ENCODE peak calls at places on chromosomes 3 and 15, in eight cellular contexts. B, T, A, U, N, F, R and G are unnamed samples.

GRCh38 chr3:155418426-155418825 is 124.9 kb upstream of the STRIT1 start:
- DNase-seq in N (no peak), T (no peak), A (peak; percentile 30), B (no peak), R (no peak), U (no peak), F (peak; percentile 41), G (no peak)

GRCh38 chr15:33425149-33425548 is 114.4 kb downstream of the RYR3 start:
- DNase-seq in T (no peak), R (no peak), A (peak; percentile 50), U (peak; percentile 7), N (no peak), F (peak; percentile 33), B (peak; percentile 45), G (no peak)

GRCh38 chr3:99753268-99753975 is 64.2 kb upstream of the CMSS1 start:
- DNase-seq in F (peak; percentile 94), B (peak; percentile 74), U (peak; percentile 63), R (peak; percentile 31), T (peak; percentile 38), A (peak; percentile 81), N (no peak), G (peak; percentile 56)

GRCh38 chr3:42655331-42655888 is 1.9 kb downstream of the ZBTB47 start:
- DNase-seq in U (no peak), T (no peak), B (no peak), F (no peak), N (no peak), A (no peak), R (peak; percentile 52), G (no peak)

GRCh38 chr3:70090322-70090913 is 90.9 kb downstream of the SAMMSON start:
- DNase-seq in U (peak; percentile 16), A (peak; percentile 2), T (peak; percentile 5), N (no peak), B (no peak), F (peak; percentile 49), R (peak; percentile 20), G (no peak)

GRCh38 chr15:67533873-67534272 is 8.6 kb upstream of the MAP2K5 start:
- DNase-seq in N (no peak), B (no peak), A (no peak), F (no peak), U (no peak), R (no peak), T (no peak), G (no peak)

GRCh38 chr3:197490098-197490497 is 65.7 kb downstream of the BDH1 start:
- DNase-seq in N (peak; percentile 57), R (no peak), U (peak; percentile 83), F (peak; percentile 62), T (no peak), A (peak; percentile 89), B (peak; percentile 86), G (no peak)

GRCh38 chr3:16069149-16069922 is 105.1 kb upstream of the GALNT15 start:
- DNase-seq in F (peak; percentile 95), U (peak; percentile 82), N (no peak), R (no peak), B (peak; percentile 98), T (no peak), A (peak; percentile 99), G (no peak)

GRCh38 chr15:39298563-39298962 is 282.3 kb upstream of the THBS1 start:
- DNase-seq in B (no peak), F (no peak), A (no peak), T (no peak), R (no peak), U (no peak), N (no peak), G (no peak)

GRCh38 chr15:92029104-92029466 is 175.6 kb downstream of the SLCO3A1 start:
- DNase-seq in B (no peak), T (no peak), N (no peak), A (no peak), R (no peak), F (no peak), U (no peak), G (no peak)

GRCh38 chr3:72042397-72043211 is 257.7 kb upstream of the PROK2 start:
- DNase-seq in U (peak; percentile 13), T (no peak), N (no peak), F (peak; percentile 68), B (peak; percentile 93), A (peak; percentile 95), R (no peak), G (peak; percentile 16)

GRCh38 chr3:127192576-127193232 is at the start of gene PRR23E:
- DNase-seq in R (no peak), B (no peak), F (no peak), U (no peak), A (no peak), N (no peak), T (no peak), G (no peak)

GRCh38 chr15:90059208-90059985 is 42.9 kb downstream of the IDH2 start:
- DNase-seq in N (peak; percentile 94), B (no peak), A (no peak), R (peak; percentile 85), U (no peak), T (peak; percentile 63), F (no peak), G (no peak)

GRCh38 chr3:21779909-21780308 is 28.9 kb upstream of the ZNF385D start:
- DNase-seq in T (no peak), F (no peak), B (no peak), A (peak; percentile 3), R (no peak), U (no peak), N (no peak), G (no peak)

GRCh38 chr3:168213920-168214319 is 118.2 kb upstream of the GOLIM4 start:
- DNase-seq in F (no peak), U (no peak), R (peak; percentile 37), N (no peak), B (no peak), A (peak; percentile 2), T (no peak), G (no peak)

GRCh38 chr15:55899537-55899936 is 93.9 kb downstream of the NEDD4 start:
- DNase-seq in U (no peak), N (no peak), A (no peak), F (no peak), R (no peak), B (no peak), T (no peak), G (no peak)

GRCh38 chr15:67307156-67307555 is 52.6 kb downstream of the IQCH start:
- DNase-seq in R (no peak), A (peak; percentile 4), F (peak; percentile 25), U (no peak), B (no peak), T (no peak), N (no peak), G (no peak)

DNA sequence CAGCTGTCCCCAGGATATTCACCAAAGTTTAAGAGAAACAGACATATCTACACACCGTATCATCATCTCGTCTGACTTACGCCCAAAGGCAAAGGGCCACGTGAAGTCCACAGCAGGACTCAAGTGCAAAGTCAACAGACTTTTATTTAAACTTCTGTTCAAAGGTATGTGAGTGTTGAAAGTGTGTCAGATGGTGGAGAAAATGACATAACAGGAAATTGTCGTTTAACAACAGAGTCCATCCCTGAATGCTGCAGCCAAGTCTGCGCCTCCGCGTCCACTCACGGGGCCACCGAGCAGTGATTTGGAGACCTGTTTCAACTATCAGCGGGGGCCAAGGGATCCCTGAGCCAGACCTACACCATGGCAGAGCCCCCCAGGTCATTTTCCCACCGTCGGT is 165.6 kb downstream of the XXYLT1 start:
- DNase-seq in R (no peak), T (no peak), N (no peak), F (no peak), B (no peak), U (no peak), A (no peak), G (no peak)
- TF ChIP-seq CTCF in R (no peak), T (no peak), N (no peak), F (no peak), B (no peak), U (no peak), A (no peak), G (no peak)

GRCh38 chr15:42385206-42385979 is 26.1 kb downstream of the CAPN3 start:
- DNase-seq in T (peak; percentile 62), U (peak; percentile 49), F (peak; percentile 60), N (no peak), A (peak; percentile 23), R (peak; percentile 60), B (peak; percentile 10), G (no peak)
- TF ChIP-seq CTCF in T (peak; percentile 61), U (peak; percentile 86), F (peak; percentile 84), N (peak; percentile 40), A (peak; percentile 43), R (peak; percentile 66), B (peak; percentile 67), G (peak; percentile 64)

DNA sequence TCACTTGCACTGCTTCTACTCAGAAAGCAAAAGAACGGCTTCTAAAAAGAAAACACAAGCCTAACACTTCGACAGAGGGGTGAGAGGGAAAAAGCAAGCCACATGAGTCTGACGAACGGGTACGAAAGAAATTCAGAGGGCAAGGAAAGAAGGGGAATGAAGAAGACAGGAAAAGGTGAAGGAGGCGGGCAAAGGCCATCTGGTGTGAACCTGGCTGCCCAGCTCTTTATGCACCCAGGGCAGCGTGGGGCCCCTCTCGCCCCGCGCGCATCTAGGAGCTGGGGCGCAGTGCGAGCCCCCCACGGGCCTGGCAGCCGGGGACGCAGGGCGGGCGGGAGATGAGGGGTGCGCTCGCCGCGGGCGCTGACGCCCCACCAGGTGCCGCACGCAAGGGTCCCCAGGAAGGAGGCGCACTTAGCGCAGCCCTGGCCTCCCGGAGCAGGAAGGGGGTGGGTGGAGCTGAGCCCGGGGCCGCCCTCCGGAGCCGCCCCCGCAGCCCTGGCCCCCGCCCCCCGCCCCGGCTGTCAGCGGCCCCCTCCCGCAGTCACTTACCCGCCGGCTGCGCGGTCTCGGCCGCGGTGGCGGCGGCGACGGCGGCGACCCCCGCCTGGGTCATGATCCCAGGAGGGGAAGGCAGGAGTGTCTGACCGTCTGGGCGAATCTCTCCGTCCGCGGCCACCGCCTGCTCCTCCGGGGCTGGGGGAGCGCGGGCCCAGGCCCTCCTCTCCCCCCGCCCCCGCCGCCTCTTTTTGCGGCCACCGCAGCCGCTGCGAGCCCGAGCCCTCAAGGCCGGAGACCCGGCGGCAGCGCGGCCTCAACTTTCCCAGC is at the start of gene USF3:
- DNase-seq in T (peak; percentile 63), B (peak; percentile 39), N (peak; percentile 86), U (no peak), R (peak; percentile 96), A (peak; percentile 60), F (peak; percentile 33), G (peak; percentile 18)
- TF ChIP-seq CTCF in T (no peak), B (no peak), N (no peak), U (no peak), R (no peak), A (no peak), F (no peak), G (no peak)

GRCh38 chr3:12902181-12902999 is 61.0 kb upstream of the RPL32 start:
- DNase-seq in R (no peak), T (no peak), A (no peak), F (no peak), B (no peak), N (peak; percentile 54), U (no peak), G (no peak)

GRCh38 chr3:12900885-12901411 is 59.6 kb upstream of the RPL32 start:
- DNase-seq in N (peak; percentile 35), F (no peak), U (no peak), R (no peak), A (no peak), B (no peak), T (no peak), G (no peak)

GRCh38 chr3:12903000-12903800 is 61.8 kb upstream of the RPL32 start:
- DNase-seq in A (no peak), B (no peak), N (no peak), U (no peak), T (no peak), F (no peak), R (no peak), G (no peak)

GRCh38 chr3:12903881-12904280 is 62.5 kb upstream of the RPL32 start:
- DNase-seq in F (no peak), U (no peak), T (no peak), N (peak; percentile 39), B (no peak), A (no peak), R (no peak), G (no peak)

GRCh38 chr3:12901631-12902045 is 60.3 kb upstream of the RPL32 start:
- DNase-seq in R (no peak), F (no peak), N (peak; percentile 14), T (no peak), B (no peak), A (no peak), U (no peak), G (no peak)
- TF ChIP-seq CTCF in R (peak; percentile 9), F (no peak), N (no peak), T (no peak), B (no peak), A (no peak), U (no peak), G (no peak)